ENCODE peak calls at places on chromosomes 4 and X, in eight cellular contexts. One of them, this sample, is unnamed.

GRCh38 chr4:52861879-52862604 is at the start of gene RASL11B:
- DNase-seq in transverse colon: peak; percentile 84
- DNase-seq in lower leg skin: peak; percentile 95
- DNase-seq in NB4: peak; percentile 56
- DNase-seq in vagina: no peak
- DNase-seq in uterus: peak; percentile 76
- DNase-seq in GM12891: peak; percentile 96
- DNase-seq in K562: peak; percentile 97
- DNase-seq in this sample: peak; percentile 47

GRCh38 chr4:91268913-91269312 is 1034.9 kb upstream of the GRID2 start:
- DNase-seq in NB4: no peak
- DNase-seq in uterus: no peak
- DNase-seq in lower leg skin: no peak
- DNase-seq in vagina: no peak
- DNase-seq in GM12891: no peak
- DNase-seq in K562: no peak
- DNase-seq in transverse colon: no peak
- DNase-seq in this sample: no peak

GRCh38 chr4:153156263-153156662 is 48.0 kb upstream of the TRIM2 start:
- DNase-seq in lower leg skin: no peak
- DNase-seq in transverse colon: no peak
- DNase-seq in K562: peak; percentile 35
- DNase-seq in GM12891: no peak
- DNase-seq in uterus: no peak
- DNase-seq in vagina: no peak
- DNase-seq in NB4: peak; percentile 80
- DNase-seq in this sample: no peak

GRCh38 chr4:2803624-2804448 is 11.0 kb downstream of the SH3BP2 start:
- DNase-seq in vagina: no peak
- DNase-seq in K562: peak; percentile 59
- DNase-seq in NB4: peak; percentile 82
- DNase-seq in GM12891: no peak
- DNase-seq in transverse colon: peak; percentile 67
- DNase-seq in lower leg skin: peak; percentile 94
- DNase-seq in uterus: no peak
- DNase-seq in this sample: no peak

GRCh38 chr4:4433941-4434340 is 47.0 kb downstream of the NSG1 start:
- DNase-seq in NB4: no peak
- DNase-seq in GM12891: no peak
- DNase-seq in transverse colon: no peak
- DNase-seq in vagina: no peak
- DNase-seq in K562: no peak
- DNase-seq in uterus: no peak
- DNase-seq in lower leg skin: no peak
- DNase-seq in this sample: no peak

GRCh38 chr4:71713611-71714203 is 70.2 kb downstream of the GC start:
- DNase-seq in vagina: no peak
- DNase-seq in K562: peak; percentile 16
- DNase-seq in uterus: no peak
- DNase-seq in transverse colon: no peak
- DNase-seq in GM12891: no peak
- DNase-seq in lower leg skin: no peak
- DNase-seq in NB4: peak; percentile 39
- DNase-seq in this sample: peak; percentile 0

GRCh38 chr4:102483120-102483519 is 18.0 kb upstream of the NFKB1 start:
- DNase-seq in vagina: no peak
- DNase-seq in transverse colon: no peak
- DNase-seq in lower leg skin: no peak
- DNase-seq in GM12891: no peak
- DNase-seq in uterus: no peak
- DNase-seq in NB4: no peak
- DNase-seq in K562: no peak
- DNase-seq in this sample: no peak

GRCh38 chrX:85590638-85591037 is 211.2 kb upstream of the POF1B start:
- DNase-seq in NB4: no peak
- DNase-seq in lower leg skin: no peak
- DNase-seq in GM12891: no peak
- DNase-seq in uterus: no peak
- DNase-seq in K562: no peak
- DNase-seq in vagina: no peak
- DNase-seq in transverse colon: no peak
- DNase-seq in this sample: no peak

GRCh38 chrX:115067812-115068211 is 50.4 kb upstream of the IL13RA2 start:
- DNase-seq in NB4: no peak
- DNase-seq in K562: no peak
- DNase-seq in uterus: no peak
- DNase-seq in vagina: no peak
- DNase-seq in GM12891: no peak
- DNase-seq in transverse colon: no peak
- DNase-seq in lower leg skin: no peak
- DNase-seq in this sample: no peak

GRCh38 chr4:46946914-46947313 is 37.9 kb upstream of the COX7B2 start:
- DNase-seq in lower leg skin: no peak
- DNase-seq in transverse colon: no peak
- DNase-seq in GM12891: no peak
- DNase-seq in vagina: no peak
- DNase-seq in NB4: no peak
- DNase-seq in uterus: no peak
- DNase-seq in K562: no peak
- DNase-seq in this sample: no peak

GRCh38 chrX:49192722-49193328 is 6.7 kb upstream of the PRICKLE3 start:
- DNase-seq in transverse colon: no peak
- DNase-seq in uterus: no peak
- DNase-seq in K562: peak; percentile 45
- DNase-seq in GM12891: no peak
- DNase-seq in vagina: no peak
- DNase-seq in NB4: peak; percentile 73
- DNase-seq in lower leg skin: no peak
- DNase-seq in this sample: no peak

GRCh38 chrX:16368696-16369095 is 201.4 kb downstream of the MAGEB17 start:
- DNase-seq in vagina: no peak
- DNase-seq in uterus: no peak
- DNase-seq in GM12891: no peak
- DNase-seq in lower leg skin: no peak
- DNase-seq in K562: no peak
- DNase-seq in transverse colon: no peak
- DNase-seq in NB4: no peak
- DNase-seq in this sample: no peak

GRCh38 chr4:77202491-77202890 is 45.5 kb downstream of the CCNG2 start:
- DNase-seq in transverse colon: peak; percentile 11
- DNase-seq in K562: no peak
- DNase-seq in NB4: no peak
- DNase-seq in GM12891: no peak
- DNase-seq in lower leg skin: no peak
- DNase-seq in uterus: no peak
- DNase-seq in vagina: no peak
- DNase-seq in this sample: no peak

GRCh38 chr4:168200685-168201084 is 108.3 kb downstream of the ANXA10 start:
- DNase-seq in vagina: no peak
- DNase-seq in transverse colon: no peak
- DNase-seq in lower leg skin: no peak
- DNase-seq in NB4: no peak
- DNase-seq in uterus: no peak
- DNase-seq in K562: no peak
- DNase-seq in GM12891: no peak
- DNase-seq in this sample: no peak

GRCh38 chr4:171022698-171023378 is 790.4 kb upstream of the GALNTL6 start:
- DNase-seq in transverse colon: no peak
- DNase-seq in vagina: no peak
- DNase-seq in GM12891: no peak
- DNase-seq in lower leg skin: no peak
- DNase-seq in uterus: no peak
- DNase-seq in K562: no peak
- DNase-seq in NB4: no peak
- DNase-seq in this sample: no peak

GRCh38 chrX:115560978-115561604 is at the start of gene PLS3:
- DNase-seq in K562: no peak
- DNase-seq in lower leg skin: peak; percentile 95
- DNase-seq in uterus: peak; percentile 89
- DNase-seq in vagina: peak; percentile 87
- DNase-seq in transverse colon: peak; percentile 72
- DNase-seq in GM12891: no peak
- DNase-seq in NB4: no peak
- DNase-seq in this sample: peak; percentile 61

GRCh38 chr4:39706334-39706733 is 8.4 kb downstream of the UBE2K start:
- DNase-seq in lower leg skin: no peak
- DNase-seq in uterus: no peak
- DNase-seq in NB4: no peak
- DNase-seq in K562: no peak
- DNase-seq in GM12891: no peak
- DNase-seq in vagina: no peak
- DNase-seq in transverse colon: peak; percentile 59
- DNase-seq in this sample: no peak

GRCh38 chr4:176758731-176759130 is 34.0 kb downstream of the VEGFC start:
- DNase-seq in transverse colon: no peak
- DNase-seq in lower leg skin: no peak
- DNase-seq in NB4: no peak
- DNase-seq in uterus: no peak
- DNase-seq in vagina: no peak
- DNase-seq in GM12891: no peak
- DNase-seq in K562: no peak
- DNase-seq in this sample: no peak

GRCh38 chrX:47190445-47191269 is 3.0 kb upstream of the UBA1 start:
- DNase-seq in GM12891: peak; percentile 79
- DNase-seq in lower leg skin: peak; percentile 95
- DNase-seq in NB4: peak; percentile 95
- DNase-seq in transverse colon: peak; percentile 87
- DNase-seq in vagina: no peak
- DNase-seq in K562: peak; percentile 77
- DNase-seq in uterus: peak; percentile 87
- DNase-seq in this sample: peak; percentile 33
- TF ChIP-seq POLR2A in GM12891: peak; percentile 47
- TF ChIP-seq POLR2A in lower leg skin: no peak
- TF ChIP-seq POLR2A in NB4: peak; percentile 80
- TF ChIP-seq POLR2A in transverse colon: peak; percentile 48
- TF ChIP-seq POLR2A in vagina: no peak
- TF ChIP-seq POLR2A in K562: peak; percentile 62
- TF ChIP-seq POLR2A in uterus: no peak
- TF ChIP-seq POLR2A in this sample: peak; percentile 67

DNA sequence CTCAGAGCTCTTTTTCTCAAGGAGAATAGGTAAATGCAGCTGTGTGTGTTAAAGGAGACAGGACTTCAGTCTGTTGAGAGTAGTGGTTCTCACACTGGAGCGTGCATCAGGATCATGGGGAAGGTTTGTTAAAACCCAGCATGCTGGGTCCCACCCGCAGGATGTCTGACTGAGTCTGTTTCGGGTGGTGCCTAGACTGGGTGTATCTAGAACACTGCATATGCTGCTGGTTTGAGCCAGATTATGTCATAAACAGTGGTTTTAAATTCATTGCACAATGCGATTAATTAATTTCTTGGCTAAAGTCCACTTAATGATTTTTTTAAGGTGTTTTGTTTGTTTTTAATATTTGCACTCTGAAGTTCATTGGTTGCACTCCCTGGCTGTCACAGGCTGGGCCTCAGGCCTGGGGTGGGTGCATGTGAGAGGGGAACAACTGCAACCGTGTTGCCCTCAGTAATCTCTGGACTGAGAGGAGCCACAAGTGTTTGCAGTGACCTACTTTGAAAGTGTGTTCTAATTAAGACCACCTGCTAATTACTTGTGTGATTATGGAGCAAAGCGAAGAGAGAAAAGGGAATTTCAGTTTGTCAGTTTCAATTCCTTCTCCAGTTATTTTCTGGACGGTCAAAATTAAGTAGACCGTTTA is 8.3 kb downstream of the HCCS start:
- DNase-seq in K562: no peak
- DNase-seq in GM12891: no peak
- DNase-seq in uterus: no peak
- DNase-seq in NB4: no peak
- DNase-seq in transverse colon: no peak
- DNase-seq in lower leg skin: no peak
- DNase-seq in vagina: no peak
- DNase-seq in this sample: no peak
- TF ChIP-seq POLR2A in K562: no peak
- TF ChIP-seq POLR2A in GM12891: no peak
- TF ChIP-seq POLR2A in uterus: no peak
- TF ChIP-seq POLR2A in NB4: no peak
- TF ChIP-seq POLR2A in transverse colon: no peak
- TF ChIP-seq POLR2A in lower leg skin: no peak
- TF ChIP-seq POLR2A in vagina: no peak
- TF ChIP-seq POLR2A in this sample: no peak

GRCh38 chr4:166886708-166887107 is 347.6 kb downstream of the SPOCK3 start:
- DNase-seq in transverse colon: no peak
- DNase-seq in uterus: no peak
- DNase-seq in NB4: no peak
- DNase-seq in vagina: no peak
- DNase-seq in lower leg skin: no peak
- DNase-seq in GM12891: no peak
- DNase-seq in K562: no peak
- DNase-seq in this sample: no peak
- TF ChIP-seq POLR2A in transverse colon: no peak
- TF ChIP-seq POLR2A in uterus: no peak
- TF ChIP-seq POLR2A in NB4: no peak
- TF ChIP-seq POLR2A in vagina: no peak
- TF ChIP-seq POLR2A in lower leg skin: no peak
- TF ChIP-seq POLR2A in GM12891: no peak
- TF ChIP-seq POLR2A in K562: no peak
- TF ChIP-seq POLR2A in this sample: no peak

GRCh38 chr4:181548873-181549541 is 694.2 kb upstream of the TENM3 start:
- DNase-seq in transverse colon: no peak
- DNase-seq in K562: no peak
- DNase-seq in lower leg skin: no peak
- DNase-seq in GM12891: no peak
- DNase-seq in NB4: peak; percentile 47
- DNase-seq in vagina: no peak
- DNase-seq in uterus: no peak
- DNase-seq in this sample: peak; percentile 33
- TF ChIP-seq POLR2A in transverse colon: no peak
- TF ChIP-seq POLR2A in K562: no peak
- TF ChIP-seq POLR2A in lower leg skin: no peak
- TF ChIP-seq POLR2A in GM12891: no peak
- TF ChIP-seq POLR2A in NB4: no peak
- TF ChIP-seq POLR2A in vagina: no peak
- TF ChIP-seq POLR2A in uterus: no peak
- TF ChIP-seq POLR2A in this sample: no peak

GRCh38 chrX:19625612-19626011 is 110.3 kb upstream of the MAP3K15 start:
- DNase-seq in GM12891: no peak
- DNase-seq in K562: no peak
- DNase-seq in lower leg skin: no peak
- DNase-seq in uterus: no peak
- DNase-seq in NB4: peak; percentile 8
- DNase-seq in transverse colon: peak; percentile 25
- DNase-seq in vagina: no peak
- DNase-seq in this sample: no peak
- TF ChIP-seq POLR2A in GM12891: no peak
- TF ChIP-seq POLR2A in K562: no peak
- TF ChIP-seq POLR2A in lower leg skin: no peak
- TF ChIP-seq POLR2A in uterus: no peak
- TF ChIP-seq POLR2A in NB4: no peak
- TF ChIP-seq POLR2A in transverse colon: no peak
- TF ChIP-seq POLR2A in vagina: no peak
- TF ChIP-seq POLR2A in this sample: no peak

GRCh38 chr4:70687821-70688794 is at the start of gene UTP3:
- DNase-seq in uterus: peak; percentile 97
- DNase-seq in NB4: peak; percentile 97
- DNase-seq in GM12891: peak; percentile 52
- DNase-seq in lower leg skin: peak; percentile 99
- DNase-seq in transverse colon: peak; percentile 96
- DNase-seq in vagina: peak; percentile 96
- DNase-seq in K562: peak; percentile 81
- DNase-seq in this sample: peak; percentile 57
- TF ChIP-seq POLR2A in uterus: peak; percentile 20
- TF ChIP-seq POLR2A in NB4: peak; percentile 76
- TF ChIP-seq POLR2A in GM12891: peak; percentile 85
- TF ChIP-seq POLR2A in lower leg skin: no peak
- TF ChIP-seq POLR2A in transverse colon: peak; percentile 72
- TF ChIP-seq POLR2A in vagina: no peak
- TF ChIP-seq POLR2A in K562: peak; percentile 95
- TF ChIP-seq POLR2A in this sample: peak; percentile 76